ENCODE peak calls at places on chromosomes 3 and 15, in six cellular contexts. F is uterus; J is CD8-positive, alpha-beta T cell; L is endothelial cell; C is transverse colon; V is left ventricle myocardium inferior. Z is an unnamed sample.

GRCh38 chr3:107235193-107235922 is 141.9 kb upstream of the CCDC54 start:
- DNase-seq in C (no peak), J (no peak), L (no peak), F (no peak), V (no peak), Z (no peak)

GRCh38 chr3:99818818-99819217 is 1.2 kb downstream of the CMSS1 start:
- DNase-seq in V (no peak), F (no peak), J (no peak), L (no peak), C (no peak), Z (no peak)

GRCh38 chr15:98668566-98669308 is 20.4 kb downstream of the IGF1R start:
- DNase-seq in V (no peak), F (no peak), L (no peak), J (no peak), C (no peak), Z (no peak)

GRCh38 chr15:40072216-40072990 is 33.4 kb upstream of the SRP14 start:
- DNase-seq in J (no peak), C (no peak), F (no peak), V (peak; percentile 65), L (peak; percentile 52), Z (no peak)

GRCh38 chr3:180657094-180657493 is 22.2 kb downstream of the CCDC39 start:
- DNase-seq in J (no peak), L (no peak), F (no peak), C (no peak), V (no peak), Z (no peak)

GRCh38 chr15:90558182-90558581 is 28.5 kb downstream of the CRTC3 start:
- DNase-seq in L (no peak), C (peak; percentile 52), F (peak; percentile 43), V (no peak), J (no peak), Z (peak; percentile 44)

GRCh38 chr3:49769516-49769915 is 16.8 kb downstream of the IP6K1 start:
- DNase-seq in L (no peak), F (no peak), J (no peak), C (no peak), V (no peak), Z (no peak)

GRCh38 chr3:136838641-136839555 is 20.0 kb downstream of the SLC35G2 start:
- DNase-seq in F (no peak), V (no peak), L (no peak), C (no peak), J (no peak), Z (peak; percentile 9)

GRCh38 chr3:187041362-187042061 is 97.8 kb downstream of the RPL39L start:
- DNase-seq in L (no peak), V (no peak), J (no peak), F (no peak), C (no peak), Z (no peak)

GRCh38 chr3:171833775-171834460 is 9.2 kb upstream of the TMEM212 start:
- DNase-seq in L (no peak), J (no peak), F (no peak), C (no peak), V (no peak), Z (no peak)

GRCh38 chr3:194333212-194333980 is 17.7 kb downstream of the CPN2 start:
- DNase-seq in J (peak; percentile 80), F (peak; percentile 89), L (peak; percentile 96), V (peak; percentile 87), C (peak; percentile 89), Z (peak; percentile 91)

GRCh38 chr3:37826933-37827332 is 34.7 kb upstream of the CTDSPL start:
- DNase-seq in J (no peak), L (no peak), F (no peak), V (no peak), C (no peak), Z (no peak)

GRCh38 chr3:193946945-193947344 is 189.0 kb upstream of the HES1 start:
- DNase-seq in J (no peak), C (no peak), L (no peak), F (no peak), V (no peak), Z (no peak)

GRCh38 chr3:118213892-118214291 is 820.8 kb downstream of the IGSF11 start:
- DNase-seq in L (no peak), C (no peak), F (no peak), V (no peak), J (no peak), Z (no peak)

GRCh38 chr15:100667405-100668320 is 65.3 kb downstream of the ASB7 start:
- DNase-seq in F (peak; percentile 58), J (no peak), V (peak; percentile 28), C (peak; percentile 31), L (no peak), Z (no peak)

GRCh38 chr3:183488343-183488742 is 59.9 kb upstream of the MCF2L2 start:
- DNase-seq in C (no peak), V (no peak), J (no peak), L (no peak), F (no peak), Z (no peak)

DNA sequence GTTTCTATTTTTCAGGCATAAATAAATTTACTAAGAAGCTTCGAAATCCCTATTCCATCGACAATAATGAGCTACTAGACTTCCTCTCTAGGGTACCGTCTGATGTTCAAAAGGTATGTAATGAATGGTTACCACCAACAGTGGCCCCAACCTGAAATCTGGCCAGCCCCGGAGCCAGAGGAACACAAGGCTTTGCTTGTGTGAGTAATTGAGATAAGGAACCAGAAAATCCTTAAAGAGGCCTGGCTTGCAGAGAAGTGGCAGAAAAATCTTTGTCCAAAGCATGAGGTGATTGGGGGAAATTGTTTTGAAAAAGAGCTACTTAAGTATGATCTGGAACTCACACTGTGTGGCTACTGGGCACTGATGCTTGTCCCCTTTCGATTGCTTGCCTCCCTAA is 245.3 kb downstream of the MCTP2 start:
- DNase-seq in F (no peak), C (no peak), L (no peak), J (no peak), V (no peak), Z (peak; percentile 14)
- TF ChIP-seq CTCF in F (no peak), C (no peak), L (no peak), J (no peak), V (no peak), Z (no peak)

DNA sequence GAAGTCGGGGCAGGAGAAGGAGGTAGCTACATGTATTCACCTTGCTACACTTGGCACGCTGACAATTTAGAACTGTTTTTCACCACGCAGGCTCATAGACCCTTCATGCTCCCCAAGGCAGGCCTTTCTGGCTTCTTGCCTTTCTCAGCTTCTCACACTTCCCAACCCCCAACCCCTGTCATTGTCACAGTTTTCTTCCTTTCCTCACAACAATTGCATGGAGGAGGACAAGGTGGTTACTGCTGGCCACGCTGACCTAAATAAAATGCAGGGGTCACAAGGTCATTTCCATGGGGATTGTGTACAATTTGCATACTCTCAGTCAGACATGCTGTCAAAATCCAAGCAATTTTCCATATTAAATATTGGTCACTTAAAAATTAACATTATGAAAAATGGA is 44.6 kb upstream of the SSR3 start:
- DNase-seq in C (no peak), J (no peak), L (no peak), V (no peak), F (no peak), Z (no peak)
- TF ChIP-seq CTCF in C (no peak), J (no peak), L (no peak), V (no peak), F (no peak), Z (no peak)

GRCh38 chr3:13043656-13044055 is 29.6 kb downstream of the IQSEC1 start:
- DNase-seq in V (no peak), F (no peak), L (no peak), J (no peak), C (no peak), Z (no peak)
- TF ChIP-seq CTCF in V (no peak), F (no peak), L (no peak), J (no peak), C (no peak), Z (no peak)

GRCh38 chr3:81437683-81438082 is 323.8 kb downstream of the GBE1 start:
- DNase-seq in F (no peak), V (no peak), L (no peak), C (no peak), J (no peak), Z (no peak)
- TF ChIP-seq CTCF in F (no peak), V (no peak), L (no peak), C (no peak), J (no peak), Z (no peak)